ENCODE peak calls at places on chromosomes 4 and X, in four cellular contexts. H is GM12878, Y is K562, M is HepG2. A is an unnamed sample.

GRCh38 chr4:88575222-88575621 is 17.1 kb upstream of the HERC3 start:
- DNase-seq in H (no peak), Y (no peak), M (no peak), A (no peak)

GRCh38 chr4:52028970-52029369 is 8.8 kb upstream of the LRRC66 start:
- DNase-seq in H (no peak), Y (no peak), M (no peak), A (no peak)

GRCh38 chrX:150731795-150732194 is 38.6 kb downstream of the MTMR1 start:
- DNase-seq in H (no peak), Y (peak), M (no peak), A (no peak)

GRCh38 chr4:2482693-2483092 is 13.8 kb downstream of the RNF4 start:
- DNase-seq in H (peak), Y (no peak), M (peak), A (peak)

GRCh38 chr4:83473966-83474365 is 10.9 kb downstream of the ABRAXAS1 start:
- DNase-seq in H (no peak), Y (no peak), M (no peak), A (no peak)

GRCh38 chr4:95637047-95637600 is 88.4 kb upstream of the UNC5C start:
- DNase-seq in H (no peak), Y (no peak), M (no peak), A (no peak)

GRCh38 chr4:152073738-152074137 is 312.9 kb upstream of the GATB start:
- DNase-seq in H (no peak), Y (no peak), M (no peak), A (no peak)

GRCh38 chr4:181157647-181158046 is 1085.6 kb upstream of the TENM3 start:
- DNase-seq in H (no peak), Y (no peak), M (no peak), A (no peak)

GRCh38 chr4:142554412-142554811 is 291.7 kb downstream of the INPP4B start:
- DNase-seq in H (no peak), Y (no peak), M (no peak), A (no peak)

GRCh38 chrX:118528089-118528753 is 32.6 kb downstream of the DOCK11 start:
- DNase-seq in H (peak), Y (no peak), M (no peak), A (peak)

GRCh38 chr4:120009731-120010130 is 56.9 kb downstream of the MAD2L1 start:
- DNase-seq in H (no peak), Y (no peak), M (no peak), A (no peak)

GRCh38 chr4:1474126-1475090 is 68.2 kb upstream of the NKX1-1 start:
- DNase-seq in H (no peak), Y (no peak), M (no peak), A (no peak)

GRCh38 chrX:31551913-31552312 is 480.1 kb upstream of the FTHL17 start:
- DNase-seq in H (no peak), Y (no peak), M (no peak), A (no peak)

GRCh38 chr4:186416451-186417060 is 138.8 kb downstream of the MTNR1A start:
- DNase-seq in H (no peak), Y (no peak), M (no peak), A (no peak)

GRCh38 chrX:3664921-3665320 is 48.5 kb downstream of the PRKX start:
- DNase-seq in H (no peak), Y (no peak), M (no peak), A (no peak)

DNA sequence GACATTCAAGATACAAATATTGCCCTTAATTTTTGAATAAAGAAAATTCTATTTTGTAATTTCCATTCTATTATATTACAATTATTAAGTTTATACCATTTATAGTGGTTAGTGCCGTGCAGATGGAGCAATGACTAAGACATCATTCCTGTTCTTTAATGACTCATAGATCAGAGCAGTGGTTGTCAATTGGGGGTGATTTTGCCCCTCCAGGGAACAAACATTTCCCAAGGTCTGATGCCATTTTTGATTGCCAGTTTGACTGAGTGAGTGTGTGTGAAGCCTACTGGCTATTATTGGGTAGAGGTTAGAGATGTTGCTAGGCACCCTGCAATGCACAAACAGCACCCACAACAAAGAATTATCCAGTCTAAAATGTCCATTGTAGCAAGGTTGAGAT is 97.9 kb upstream of the DDIT4L start:
- DNase-seq in H (no peak), Y (no peak), M (no peak), A (no peak)
- TF ChIP-seq POLR2AphosphoS5 in H (no peak), Y (no peak), M (no peak), A (no peak)

DNA sequence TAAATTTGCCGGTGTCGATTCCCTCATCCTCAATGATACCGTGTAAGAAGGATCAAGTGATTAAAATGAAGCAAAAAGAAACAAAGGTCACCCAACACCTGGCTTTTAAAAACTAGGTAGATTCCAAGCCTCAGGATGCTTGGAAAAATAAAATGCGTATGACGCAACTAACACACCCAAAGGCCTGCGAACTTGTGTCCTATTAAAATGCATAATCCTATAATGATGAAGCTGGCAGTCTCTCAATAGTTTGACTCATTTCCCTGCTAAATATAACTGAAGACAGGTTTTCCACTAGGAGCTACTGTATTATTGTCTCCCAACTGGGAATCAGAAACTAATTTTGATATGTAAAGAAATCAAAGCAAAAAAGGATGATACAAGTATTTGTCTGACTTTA is 263.2 kb downstream of the DHX15 start:
- DNase-seq in H (no peak), Y (no peak), M (no peak), A (no peak)
- TF ChIP-seq TAF1 in H (no peak), Y (no peak), M (no peak), A (no peak)

GRCh38 chr4:113336556-113336955 is 287.1 kb downstream of the ANK2 start:
- DNase-seq in H (no peak), Y (no peak), M (no peak), A (no peak)

GRCh38 chr4:113335771-113336170 is 286.3 kb downstream of the ANK2 start:
- DNase-seq in H (no peak), Y (no peak), M (no peak), A (no peak)

DNA sequence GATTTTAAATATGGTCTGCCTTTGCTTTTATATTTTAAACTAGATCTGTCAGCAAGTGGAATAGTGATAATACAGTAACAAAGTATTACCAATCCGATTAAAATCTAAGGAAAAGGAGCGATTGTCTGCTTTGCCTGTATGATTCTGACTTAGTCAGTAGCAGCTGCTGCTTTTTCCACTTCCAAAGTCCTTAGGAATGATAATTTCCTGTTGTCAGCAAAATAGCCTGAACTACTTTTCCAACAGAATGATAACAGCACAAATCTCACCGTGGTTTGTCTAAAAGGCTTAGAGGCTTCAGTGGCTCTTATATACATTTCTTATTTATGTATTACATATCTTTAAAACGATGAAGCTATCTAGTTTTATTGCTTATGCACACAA is 290.0 kb downstream of the ANK2 start:
- DNase-seq in H (no peak), Y (no peak), M (no peak), A (no peak)
- TF ChIP-seq POLR2AphosphoS5 in H (no peak), Y (no peak), M (no peak), A (no peak)

DNA sequence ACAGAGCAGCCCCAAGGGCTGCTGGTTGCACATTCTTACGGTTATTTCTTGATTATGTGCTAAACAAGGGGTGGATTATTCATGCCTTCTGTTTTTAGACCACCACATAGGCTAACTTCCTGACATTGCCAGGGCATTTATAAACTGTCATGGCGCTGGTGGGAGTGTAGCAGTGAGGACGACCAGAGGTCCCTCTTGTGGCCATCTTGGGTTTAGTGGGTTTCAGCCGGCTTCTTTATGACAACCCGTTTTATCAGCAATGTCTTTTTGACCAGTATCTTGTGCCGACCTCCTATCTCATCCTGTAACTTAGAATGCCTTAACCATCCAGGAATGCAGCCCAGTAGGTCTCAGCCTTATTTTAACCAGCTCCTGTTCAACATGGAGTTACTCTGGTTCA is 212.4 kb upstream of the GRID2 start:
- DNase-seq in H (no peak), Y (peak), M (peak), A (no peak)
- TF ChIP-seq TAF1 in H (no peak), Y (no peak), M (no peak), A (no peak)

GRCh38 chrX:56000729-56001128 is 231.4 kb upstream of the KLF8 start:
- DNase-seq in H (no peak), Y (no peak), M (no peak), A (no peak)

GRCh38 chrX:55996649-55997048 is 235.5 kb upstream of the KLF8 start:
- DNase-seq in H (no peak), Y (no peak), M (no peak), A (no peak)

GRCh38 chrX:56000169-56000568 is 232.0 kb upstream of the KLF8 start:
- DNase-seq in H (no peak), Y (no peak), M (no peak), A (no peak)
- TF ChIP-seq POLR2AphosphoS5 in H (no peak), Y (no peak), M (no peak), A (no peak)

DNA sequence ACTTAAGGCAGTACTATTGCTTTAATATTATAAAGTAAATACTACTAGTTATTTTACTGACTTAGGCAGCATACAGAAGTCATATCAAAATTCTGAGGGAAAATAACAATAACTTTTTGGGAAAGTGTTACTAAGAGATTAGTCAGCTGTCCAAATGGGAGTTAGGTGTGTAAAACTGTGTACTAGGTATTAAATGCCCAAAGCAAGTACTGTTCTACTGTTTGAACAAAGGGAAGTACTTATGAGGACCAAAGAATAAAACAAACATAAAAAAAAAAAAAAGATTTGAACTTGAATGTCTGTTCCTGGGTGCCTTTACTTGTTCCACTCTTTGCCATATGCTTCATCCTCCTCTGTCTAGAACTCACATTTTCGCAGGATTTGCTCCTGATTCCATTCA is 174.4 kb downstream of the MSL3 start:
- DNase-seq in H (no peak), Y (no peak), M (no peak), A (no peak)
- TF ChIP-seq TAF1 in H (no peak), Y (no peak), M (no peak), A (no peak)

DNA sequence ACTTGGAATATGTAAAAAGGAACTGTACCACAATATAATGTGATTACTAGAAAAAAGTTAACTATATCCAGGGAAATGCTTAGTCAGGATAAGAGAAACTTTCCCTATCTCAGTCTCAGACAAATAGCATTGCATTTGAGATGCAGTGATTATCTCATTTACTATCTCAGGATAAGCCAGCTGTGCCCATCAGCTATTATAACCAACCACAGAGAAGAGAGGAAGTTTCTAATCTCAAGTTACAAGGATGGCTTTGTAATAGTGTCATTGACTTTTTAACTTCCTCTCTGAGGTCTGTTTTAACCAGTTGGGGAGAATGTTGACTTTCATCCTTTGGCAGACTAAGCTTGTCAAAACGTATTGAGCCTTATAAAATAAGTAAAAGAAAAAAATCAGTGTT is 56.5 kb downstream of the SNX25 start:
- DNase-seq in H (peak), Y (no peak), M (no peak), A (no peak)
- TF ChIP-seq POLR2AphosphoS5 in H (no peak), Y (no peak), M (no peak), A (no peak)

GRCh38 chr4:110108470-110108869 is 89.9 kb downstream of the ELOVL6 start:
- DNase-seq in H (peak), Y (no peak), M (no peak), A (no peak)
- TF ChIP-seq TAF1 in H (no peak), Y (no peak), M (no peak), A (no peak)